ENCODE peak calls at places on chromosomes 11 and 22, in four cellular contexts. D is amniotic stem cell; Z is HT-29; Q is activated CD4-positive, alpha-beta T cell treated with anti-CD3 and anti-CD28 coated beads for 48 hours. F is an unnamed sample.

GRCh38 chr11:48141475-48142100 is 75.0 kb upstream of the OR4B1 start:
- DNase-seq in Z (peak), D (no peak), Q (no peak), F (no peak)

GRCh38 chr11:134660416-134660815 is 248.4 kb upstream of the B3GAT1 start:
- DNase-seq in Q (no peak), Z (no peak), D (no peak), F (no peak)

GRCh38 chr11:43518407-43519165 is 159.9 kb downstream of the TTC17 start:
- DNase-seq in Q (no peak), D (no peak), Z (no peak), F (no peak)

GRCh38 chr11:124329787-124330478 is 9.9 kb upstream of the OR8D2 start:
- DNase-seq in D (no peak), Z (no peak), Q (no peak), F (no peak)

GRCh38 chr22:25403752-25404471 is 160.6 kb upstream of the GRK3 start:
- DNase-seq in D (no peak), Q (no peak), Z (peak), F (peak)

GRCh38 chr22:48653929-48654328 is 1173.7 kb downstream of the BRD1 start:
- DNase-seq in D (no peak), Q (no peak), Z (no peak), F (no peak)

GRCh38 chr11:114297806-114298700 is 1.9 kb downstream of the NNMT start:
- DNase-seq in Q (no peak), D (no peak), Z (no peak), F (no peak)

GRCh38 chr22:45628508-45628907 is 43.1 kb upstream of the ATXN10 start:
- DNase-seq in Z (peak), Q (no peak), D (no peak), F (no peak)

GRCh38 chr22:31056986-31057599 is 24.0 kb upstream of the SMTN start:
- DNase-seq in Z (no peak), Q (no peak), D (no peak), F (no peak)

GRCh38 chr11:65382804-65383368 is 440 bp upstream of the SLC25A45 start:
- DNase-seq in Q (no peak), D (no peak), Z (peak), F (no peak)

GRCh38 chr11:60966867-60967266 is 4.6 kb upstream of the CD6 start:
- DNase-seq in D (no peak), Z (no peak), Q (no peak), F (no peak)

F was measured in SJSA1.